ENCODE peak calls at places on chromosomes 3 and 15, in nine cellular contexts. W is GM10248, N is cardiac muscle cell, Q is germinal center, H is activated T-cell treated with anti-CD3 and anti-CD28 coated beads for 1 hour, Z is AG10803, R is nephron progenitor cell, V is HCT116, G is foreskin fibroblast. U is an unnamed sample.
A peak's percentile ranks its signal among the peaks of the same experiment; 100 is the strongest.

GRCh38 chr3:151182349-151183079 is 20.5 kb downstream of the GPR171 start:
- DNase-seq in W (no peak), N (no peak), Q (no peak), H (no peak), Z (no peak), R (no peak), V (no peak), G (no peak), U (no peak)

GRCh38 chr15:60392601-60392985 is 5.2 kb downstream of the ANXA2 start:
- DNase-seq in W (no peak), N (peak; percentile 82), Q (no peak), H (no peak), Z (peak; percentile 90), R (no peak), V (peak; percentile 85), G (no peak), U (peak; percentile 68)

GRCh38 chr3:115146418-115147328 is at the start of gene ZBTB20:
- DNase-seq in W (peak; percentile 66), N (peak; percentile 83), Q (peak; percentile 69), H (peak; percentile 44), Z (peak; percentile 79), R (no peak), V (peak; percentile 29), G (peak; percentile 71), U (peak; percentile 37)

GRCh38 chr15:89781891-89782618 is 5.9 kb downstream of the MESP2 start:
- DNase-seq in W (no peak), N (peak; percentile 72), Q (no peak), H (no peak), Z (peak; percentile 66), R (no peak), V (peak; percentile 39), G (peak; percentile 44), U (peak; percentile 91)

GRCh38 chr15:61228025-61228901 is 839 bp downstream of the RORA start:
- DNase-seq in W (no peak), N (peak; percentile 40), Q (peak; percentile 9), H (no peak), Z (peak; percentile 45), R (peak; percentile 53), V (no peak), G (peak; percentile 23), U (no peak)

GRCh38 chr3:107938128-107938527 is 152.7 kb downstream of the CD47 start:
- DNase-seq in W (no peak), N (peak; percentile 72), Q (no peak), H (no peak), Z (peak; percentile 89), R (no peak), V (peak; percentile 21), G (no peak), U (peak; percentile 48)

GRCh38 chr15:90869601-90870353 is 1.4 kb downstream of the FURIN start:
- DNase-seq in W (no peak), N (peak; percentile 89), Q (no peak), H (peak; percentile 17), Z (peak; percentile 64), R (peak; percentile 60), V (peak; percentile 85), G (peak; percentile 70), U (peak; percentile 83)

GRCh38 chr15:53197426-53197839 is 407.3 kb upstream of the ONECUT1 start:
- DNase-seq in W (peak; percentile 65), N (peak; percentile 51), Q (peak; percentile 50), H (no peak), Z (peak; percentile 42), R (peak; percentile 79), V (peak; percentile 24), G (no peak), U (peak; percentile 33)

GRCh38 chr3:119794971-119795612 is 13.2 kb downstream of the NR1I2 start:
- DNase-seq in W (no peak), N (peak; percentile 8), Q (no peak), H (no peak), Z (no peak), R (peak; percentile 12), V (peak; percentile 22), G (peak; percentile 14), U (peak; percentile 72)

GRCh38 chr15:39399600-39399999 is 181.3 kb upstream of the THBS1 start:
- DNase-seq in W (no peak), N (no peak), Q (no peak), H (no peak), Z (no peak), R (no peak), V (no peak), G (no peak), U (no peak)